ENCODE peak calls at places on chromosomes 2 and 18, in four cellular contexts. Q, N, R and L are unnamed samples.

GRCh38 chr2:181046833-181047232 is 66.4 kb downstream of the UBE2E3 start:
- DNase-seq in Q (no peak), N (no peak), R (no peak), L (no peak)

GRCh38 chr18:68267583-68267982 is 447.3 kb downstream of the TMX3 start:
- DNase-seq in N (no peak), Q (no peak), R (no peak), L (no peak)

GRCh38 chr2:108575132-108575966 is 41.1 kb downstream of the LIMS1 start:
- DNase-seq in Q (no peak), N (no peak), R (no peak), L (no peak)

GRCh38 chr18:30499721-30500120 is 542.8 kb downstream of the DSC3 start:
- DNase-seq in R (no peak), Q (no peak), N (no peak), L (no peak)

GRCh38 chr2:174760845-174761473 is 3.3 kb downstream of the CHRNA1 start:
- DNase-seq in R (no peak), N (no peak), Q (no peak), L (no peak)

GRCh38 chr2:216713691-216714411 is 18.5 kb upstream of the IGFBP5 start:
- DNase-seq in N (no peak), R (no peak), Q (no peak), L (no peak)

GRCh38 chr2:39488450-39488849 is 51.4 kb upstream of the MAP4K3 start:
- DNase-seq in N (no peak), R (no peak), Q (peak; percentile 83), L (no peak)

GRCh38 chr2:185787530-185788145 is 49.0 kb downstream of the FSIP2 start:
- DNase-seq in N (no peak), R (no peak), Q (no peak), L (no peak)

GRCh38 chr2:236696866-236697265 is 127.2 kb downstream of the ACKR3 start:
- DNase-seq in N (no peak), R (no peak), Q (no peak), L (no peak)

GRCh38 chr18:36196239-36196995 is 9.1 kb downstream of the MOCOS start:
- DNase-seq in R (no peak), N (no peak), Q (no peak), L (no peak)

GRCh38 chr18:37805773-37806380 is 240.3 kb upstream of the CELF4 start:
- DNase-seq in N (no peak), Q (no peak), R (no peak), L (no peak)
- TF ChIP-seq ELF4 in N (no peak), Q (no peak), R (no peak), L (no peak)

DNA sequence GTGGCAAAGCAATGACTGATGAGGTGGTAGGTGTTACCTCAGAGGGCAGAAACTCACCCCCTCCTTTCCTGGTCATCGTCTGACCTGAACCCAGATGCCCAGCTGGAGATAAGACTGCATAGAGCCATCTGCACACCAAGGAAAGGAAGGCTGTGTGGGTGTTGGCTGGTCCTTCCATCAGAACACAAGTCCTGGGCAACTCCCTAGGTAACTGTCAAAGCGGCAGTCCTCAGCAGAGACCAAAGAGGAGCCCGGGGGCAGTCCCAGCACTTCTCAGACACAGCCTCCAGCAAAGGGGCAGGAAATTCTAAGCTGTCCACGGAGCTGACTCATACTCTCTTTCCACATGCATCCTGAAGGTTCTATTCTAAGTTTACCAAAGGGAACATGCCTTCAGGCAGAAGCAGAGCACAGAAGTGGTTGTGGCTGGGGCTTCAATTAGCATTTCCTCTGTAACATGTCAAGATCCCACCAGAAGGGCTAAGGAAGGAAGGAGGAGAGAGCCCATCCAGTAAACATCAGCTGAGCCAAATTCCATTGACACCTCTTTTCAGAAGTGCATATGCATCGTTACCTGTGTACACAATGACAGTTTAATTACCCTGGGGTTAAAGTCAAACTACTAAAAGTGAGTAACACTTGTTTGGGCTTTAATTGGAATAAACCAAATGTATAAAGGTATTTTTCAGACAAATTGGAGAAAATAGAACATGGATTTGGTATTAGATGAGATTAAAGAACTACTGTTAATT is 54.7 kb downstream of the SPRED2 start:
- DNase-seq in Q (no peak), N (no peak), R (peak; percentile 53), L (no peak)
- TF ChIP-seq ELF4 in Q (no peak), N (no peak), R (no peak), L (no peak)

GRCh38 chr2:24380687-24381271 is 20.4 kb upstream of the ITSN2 start:
- DNase-seq in N (no peak), Q (no peak), R (no peak), L (no peak)

GRCh38 chr2:24385366-24385765 is 25.0 kb upstream of the ITSN2 start:
- DNase-seq in N (no peak), R (no peak), Q (no peak), L (no peak)

GRCh38 chr2:24382363-24383021 is 22.2 kb upstream of the ITSN2 start:
- DNase-seq in N (peak; percentile 64), Q (no peak), R (peak; percentile 67), L (peak; percentile 78)
- TF ChIP-seq ELF4 in N (no peak), Q (no peak), R (no peak), L (no peak)

GRCh38 chr2:190499976-190500588 is 34.4 kb downstream of the NEMP2 start:
- DNase-seq in Q (peak; percentile 67), R (no peak), N (peak; percentile 12), L (no peak)
- TF ChIP-seq ELF4 in Q (no peak), R (no peak), N (no peak), L (no peak)

GRCh38 chr2:221617996-221618395 is 45.9 kb upstream of the EPHA4 start:
- DNase-seq in R (no peak), Q (no peak), N (no peak), L (no peak)

GRCh38 chr2:221612800-221613199 is 40.7 kb upstream of the EPHA4 start:
- DNase-seq in Q (no peak), N (no peak), R (no peak), L (no peak)

GRCh38 chr2:221614274-221614673 is 42.2 kb upstream of the EPHA4 start:
- DNase-seq in Q (no peak), N (no peak), R (no peak), L (no peak)

GRCh38 chr2:221612171-221612570 is 40.1 kb upstream of the EPHA4 start:
- DNase-seq in N (no peak), R (no peak), Q (no peak), L (no peak)

GRCh38 chr2:221616561-221616960 is 44.5 kb upstream of the EPHA4 start:
- DNase-seq in N (no peak), Q (no peak), R (no peak), L (no peak)
- TF ChIP-seq ELF4 in N (no peak), Q (no peak), R (no peak), L (no peak)

GRCh38 chr2:3914243-3914642 is 210.9 kb downstream of the DCDC2C start:
- DNase-seq in R (no peak), Q (no peak), N (no peak), L (no peak)
- TF ChIP-seq ELF4 in R (no peak), Q (no peak), N (no peak), L (no peak)

GRCh38 chr18:32730068-32730467 is 42.8 kb downstream of the KLHL14 start:
- DNase-seq in N (no peak), R (no peak), Q (no peak), L (no peak)
- TF ChIP-seq ELF4 in N (no peak), R (no peak), Q (no peak), L (no peak)

GRCh38 chr18:47601608-47602272 is 328.7 kb downstream of the SMAD2 start:
- DNase-seq in R (no peak), N (no peak), Q (no peak), L (no peak)
- TF ChIP-seq ELF4 in R (no peak), N (no peak), Q (no peak), L (no peak)

DNA sequence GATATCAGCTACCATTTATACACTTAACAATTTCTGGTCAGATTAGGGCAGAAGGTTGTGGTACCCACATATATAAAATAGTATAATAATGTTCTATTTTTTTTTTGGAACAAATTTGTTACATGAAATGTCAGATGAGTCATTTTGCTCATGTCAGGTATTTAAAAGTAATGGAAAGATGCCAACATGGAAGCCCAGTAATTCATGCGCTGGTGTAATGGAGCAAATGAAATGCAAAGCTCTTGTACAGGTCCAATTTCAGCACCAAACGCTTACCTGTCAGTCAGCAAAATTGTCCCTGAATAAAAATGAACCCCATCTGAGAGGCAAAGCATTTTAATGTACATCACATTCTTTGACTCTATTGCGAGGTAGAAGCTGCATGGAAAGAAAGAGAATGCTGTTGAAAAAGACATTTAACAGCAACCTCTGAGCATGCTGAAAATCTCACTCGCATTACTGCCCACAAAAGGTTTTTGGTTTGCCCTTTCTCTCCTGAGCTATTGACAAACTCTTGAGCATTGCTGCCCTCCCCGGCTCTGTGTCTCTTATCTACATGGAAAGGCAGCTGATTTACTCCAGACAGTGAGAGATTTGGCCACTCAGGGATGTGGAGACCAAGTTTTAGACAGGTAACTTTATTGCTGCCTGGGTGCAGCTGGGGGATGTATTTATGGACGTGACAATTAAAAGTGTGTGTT is 217.5 kb downstream of the CAMKMT start:
- DNase-seq in R (no peak), Q (no peak), N (no peak), L (no peak)
- TF ChIP-seq ELF4 in R (no peak), Q (no peak), N (no peak), L (no peak)